ENCODE peak calls at places on chromosomes 3 and 15, in eight cellular contexts. P is C1 segment of cervical spinal cord, T is SIG-M5, K is AG09309, U is astrocyte of the spinal cord, N is activated gamma-delta T cell treated with Interleukin-2 at 50 U/mL for 16 hours, J is activated T-cell treated with anti-CD3 and anti-CD28 coated beads for 1 hour, C is adrenal gland. Z is an unnamed sample.

GRCh38 chr3:28317438-28318022 is 31.0 kb upstream of the ZCWPW2 start:
- DNase-seq in P (no peak), T (no peak), K (no peak), U (peak; percentile 35), N (peak; percentile 33), J (no peak), C (peak; percentile 25), Z (no peak)

GRCh38 chr3:137641879-137642278 is 122.2 kb upstream of the SOX14 start:
- DNase-seq in P (no peak), T (no peak), K (no peak), U (no peak), N (no peak), J (no peak), C (no peak), Z (no peak)

GRCh38 chr3:177475266-177475665 is 278.0 kb upstream of the TBL1XR1 start:
- DNase-seq in P (no peak), T (no peak), K (no peak), U (no peak), N (no peak), J (no peak), C (no peak), Z (no peak)

GRCh38 chr3:150447084-150447483 is 39.0 kb downstream of the TSC22D2 start:
- DNase-seq in P (no peak), T (no peak), K (no peak), U (no peak), N (no peak), J (no peak), C (no peak), Z (no peak)

GRCh38 chr15:90213123-90213817 is 12.1 kb downstream of the SEMA4B start:
- DNase-seq in P (no peak), T (no peak), K (no peak), U (no peak), N (no peak), J (no peak), C (no peak), Z (no peak)

GRCh38 chr3:44198265-44198956 is 43.3 kb upstream of the TOPAZ1 start:
- DNase-seq in P (no peak), T (no peak), K (peak; percentile 21), U (peak; percentile 73), N (peak; percentile 61), J (peak; percentile 53), C (peak; percentile 81), Z (peak; percentile 71)

GRCh38 chr3:174483254-174483653 is 375.9 kb upstream of the NAALADL2 start:
- DNase-seq in P (no peak), T (no peak), K (no peak), U (no peak), N (no peak), J (no peak), C (no peak), Z (no peak)

GRCh38 chr3:40550168-40550567 is 25.4 kb downstream of the ZNF621 start:
- DNase-seq in P (no peak), T (no peak), K (no peak), U (no peak), N (no peak), J (no peak), C (no peak), Z (no peak)

GRCh38 chr3:101825904-101826445 is 23.3 kb upstream of the NFKBIZ start:
- DNase-seq in P (no peak), T (no peak), K (no peak), U (peak; percentile 31), N (no peak), J (no peak), C (no peak), Z (no peak)

GRCh38 chr3:167887096-167887495 is 151.6 kb downstream of the SERPINI1 start:
- DNase-seq in P (no peak), T (no peak), K (peak; percentile 29), U (peak; percentile 36), N (no peak), J (no peak), C (no peak), Z (peak; percentile 48)

GRCh38 chr3:37308247-37308646 is 133.9 kb upstream of the LRRFIP2 start:
- DNase-seq in P (no peak), T (no peak), K (no peak), U (peak; percentile 49), N (no peak), J (no peak), C (no peak), Z (no peak)

GRCh38 chr3:5185093-5185673 is 2.3 kb upstream of the EDEM1 start:
- DNase-seq in P (no peak), T (no peak), K (no peak), U (no peak), N (no peak), J (no peak), C (no peak), Z (no peak)

GRCh38 chr15:59022188-59022587 is 34.7 kb downstream of the RNF111 start:
- DNase-seq in P (no peak), T (no peak), K (no peak), U (no peak), N (no peak), J (no peak), C (no peak), Z (no peak)

GRCh38 chr15:64157599-64158125 is 5.2 kb downstream of the PPIB start:
- DNase-seq in P (no peak), T (no peak), K (no peak), U (no peak), N (no peak), J (no peak), C (no peak), Z (no peak)

GRCh38 chr3:123586966-123587365 is 2.1 kb upstream of the HACD2 start:
- DNase-seq in P (no peak), T (no peak), K (no peak), U (peak; percentile 14), N (no peak), J (no peak), C (no peak), Z (no peak)

GRCh38 chr15:95558131-95558530 is 772.4 kb upstream of the NR2F2 start:
- DNase-seq in P (no peak), T (no peak), K (no peak), U (peak; percentile 47), N (no peak), J (no peak), C (no peak), Z (peak; percentile 19)

GRCh38 chr3:43526956-43527355 is 94.9 kb downstream of the ANO10 start:
- DNase-seq in P (no peak), T (no peak), K (no peak), U (no peak), N (no peak), J (no peak), C (no peak), Z (no peak)

GRCh38 chr15:57224664-57225063 is 151.6 kb upstream of the CGNL1 start:
- DNase-seq in P (no peak), T (no peak), K (peak; percentile 64), U (peak; percentile 82), N (no peak), J (no peak), C (no peak), Z (peak; percentile 20)

GRCh38 chr15:56038015-56038414 is 44.6 kb upstream of the NEDD4 start:
- DNase-seq in P (no peak), T (no peak), K (no peak), U (peak; percentile 14), N (no peak), J (no peak), C (no peak), Z (peak; percentile 33)

GRCh38 chr3:144636833-144637232 is 665.2 kb downstream of the DIPK2A start:
- DNase-seq in P (no peak), T (no peak), K (no peak), U (no peak), N (no peak), J (no peak), C (no peak), Z (peak; percentile 17)

GRCh38 chr3:50639055-50639494 is 22.1 kb downstream of the MAPKAPK3 start:
- DNase-seq in P (no peak), T (no peak), K (no peak), U (peak; percentile 69), N (no peak), J (no peak), C (no peak), Z (peak; percentile 86)

GRCh38 chr3:197135212-197135611 is 105.6 kb upstream of the MELTF start:
- DNase-seq in P (no peak), T (no peak), K (no peak), U (no peak), N (no peak), J (no peak), C (no peak), Z (peak; percentile 16)

GRCh38 chr3:106826861-106827311 is 550.4 kb upstream of the CCDC54 start:
- DNase-seq in P (no peak), T (no peak), K (no peak), U (peak; percentile 65), N (no peak), J (no peak), C (no peak), Z (no peak)

GRCh38 chr3:60431599-60431958 is 819.7 kb downstream of the FHIT start:
- DNase-seq in P (no peak), T (no peak), K (no peak), U (no peak), N (no peak), J (no peak), C (no peak), Z (peak; percentile 0)

GRCh38 chr3:58214484-58215316 is 3.9 kb upstream of the DNASE1L3 start:
- DNase-seq in P (no peak), T (peak; percentile 28), K (no peak), U (no peak), N (no peak), J (no peak), C (no peak), Z (peak; percentile 74)

GRCh38 chr3:45628746-45629145 is 34.2 kb downstream of the LIMD1 start:
- DNase-seq in P (no peak), T (no peak), K (no peak), U (no peak), N (no peak), J (no peak), C (no peak), Z (no peak)

GRCh38 chr15:64857421-64857820 is 15.7 kb downstream of the PLEKHO2 start:
- DNase-seq in P (no peak), T (no peak), K (no peak), U (peak; percentile 59), N (no peak), J (no peak), C (no peak), Z (no peak)

GRCh38 chr15:66707310-66708160 is 5.5 kb downstream of the SMAD6 start:
- DNase-seq in P (no peak), T (no peak), K (no peak), U (peak; percentile 55), N (no peak), J (no peak), C (no peak), Z (no peak)

GRCh38 chr15:56052389-56053045 is 59.1 kb upstream of the NEDD4 start:
- DNase-seq in P (no peak), T (no peak), K (peak; percentile 29), U (peak; percentile 63), N (no peak), J (no peak), C (peak; percentile 27), Z (peak; percentile 39)

GRCh38 chr15:101536166-101536874 is 46.8 kb upstream of the PCSK6 start:
- DNase-seq in P (no peak), T (no peak), K (no peak), U (no peak), N (no peak), J (no peak), C (no peak), Z (no peak)

GRCh38 chr3:139577899-139578298 is 38.4 kb upstream of the RBP1 start:
- DNase-seq in P (no peak), T (no peak), K (no peak), U (no peak), N (no peak), J (no peak), C (no peak), Z (peak; percentile 30)

GRCh38 chr3:99475229-99475628 is 163.2 kb upstream of the COL8A1 start:
- DNase-seq in P (no peak), T (no peak), K (no peak), U (no peak), N (no peak), J (no peak), C (no peak), Z (no peak)

GRCh38 chr3:108071394-108071793 is 19.4 kb downstream of the CD47 start:
- DNase-seq in P (no peak), T (no peak), K (no peak), U (no peak), N (no peak), J (no peak), C (no peak), Z (no peak)

GRCh38 chr15:59830873-59831272 is 141.8 kb upstream of the BNIP2 start:
- DNase-seq in P (no peak), T (no peak), K (no peak), U (no peak), N (no peak), J (no peak), C (no peak), Z (no peak)